ENCODE peak calls at places on chromosomes 1 and 21, in nine cellular contexts. S is SK-N-SH; B is transverse colon; F is stimulated activated CD4-positive, alpha-beta T cell treated with anti-CD3 and anti-CD28 coated beads, TNF-alpha, amount 100 ng/mL, for 1 hour; G is AG10803; U is HS-5; V is NCI-H2081; A is stomach; E is stimulated activated CD8-positive, alpha-beta memory T cell treated with anti-CD3 and anti-CD28 coated beads, Interleukin-15, amount 100 ng/mL, for 24 hours. J is an unnamed sample.

GRCh38 chr1:16352842-16353535 is 709 bp upstream of the FBXO42 start:
- DNase-seq in S (no peak), B (peak), F (no peak), G (no peak), U (no peak), V (no peak), A (peak), E (no peak), J (no peak)

GRCh38 chr21:36883532-36884486 is 82.7 kb downstream of the HLCS start:
- DNase-seq in S (no peak), B (no peak), F (no peak), G (no peak), U (no peak), V (no peak), A (no peak), E (no peak), J (no peak)

GRCh38 chr1:3548156-3548893 is 63.0 kb downstream of the MEGF6 start:
- DNase-seq in S (no peak), B (no peak), F (no peak), G (peak), U (no peak), V (no peak), A (no peak), E (no peak), J (no peak)

GRCh38 chr1:240014051-240014450 is 77.6 kb upstream of the FMN2 start:
- DNase-seq in S (peak), B (no peak), F (no peak), G (no peak), U (no peak), V (no peak), A (no peak), E (no peak), J (no peak)

GRCh38 chr1:10614377-10615225 is 139.9 kb downstream of the PEX14 start:
- DNase-seq in S (no peak), B (no peak), F (no peak), G (no peak), U (no peak), V (no peak), A (no peak), E (no peak), J (no peak)

GRCh38 chr1:196649990-196650389 is 1.9 kb upstream of the CFH start:
- DNase-seq in S (no peak), B (no peak), F (no peak), G (no peak), U (no peak), V (no peak), A (no peak), E (no peak), J (no peak)

GRCh38 chr1:39132505-39133339 is 71.8 kb upstream of the MACF1 start:
- DNase-seq in S (peak), B (peak), F (no peak), G (peak), U (peak), V (no peak), A (peak), E (no peak), J (peak)

GRCh38 chr1:67952071-67952470 is 98.4 kb downstream of the DIRAS3 start:
- DNase-seq in S (no peak), B (no peak), F (no peak), G (no peak), U (no peak), V (no peak), A (no peak), E (no peak), J (no peak)

GRCh38 chr1:18632218-18632588 is 1.6 kb downstream of the PAX7 start:
- DNase-seq in S (peak), B (no peak), F (no peak), G (no peak), U (no peak), V (no peak), A (no peak), E (no peak), J (no peak)

GRCh38 chr1:54922921-54923421 is 36.0 kb upstream of the DHCR24 start:
- DNase-seq in S (no peak), B (no peak), F (no peak), G (peak), U (no peak), V (no peak), A (peak), E (no peak), J (no peak)

GRCh38 chr1:64984737-64985136 is 18.4 kb upstream of the JAK1 start:
- DNase-seq in S (no peak), B (no peak), F (no peak), G (no peak), U (no peak), V (no peak), A (no peak), E (no peak), J (no peak)

GRCh38 chr1:210325026-210325670 is 3.6 kb upstream of the HHAT start:
- DNase-seq in S (no peak), B (no peak), F (no peak), G (no peak), U (no peak), V (no peak), A (no peak), E (no peak), J (no peak)

GRCh38 chr1:1929639-1930545 is 10.8 kb upstream of the TMEM52 start:
- DNase-seq in S (no peak), B (peak), F (no peak), G (no peak), U (no peak), V (no peak), A (no peak), E (no peak), J (no peak)

GRCh38 chr1:169105434-169106094 is 926 bp upstream of the ATP1B1 start:
- DNase-seq in S (peak), B (peak), F (no peak), G (no peak), U (no peak), V (peak), A (peak), E (no peak), J (peak)